ENCODE peak calls at places on chromosomes 12 and 14, in six cellular contexts. J is NCI-H460; V is stimulated activated CD4-positive, alpha-beta T cell treated with anti-CD3 and anti-CD28 coated beads, Interleukin-1b, Interleukin-23, amount 100 ng/mL, for 1 hour; D is HuH-7.5; Z is NCI-H510A treated with DMSO at 0.1 percent for 48 hours; O is activated CD4-positive, CD25-positive, alpha-beta regulatory T cell. W is an unnamed sample.

GRCh38 chr14:73143003-73143402 is 6.7 kb downstream of the PSEN1 start:
- DNase-seq in D (no peak), O (no peak), Z (no peak), J (no peak), V (no peak), W (no peak)

GRCh38 chr12:50026691-50027090 is 1.4 kb upstream of the RACGAP1 start:
- DNase-seq in Z (no peak), O (no peak), D (no peak), J (no peak), V (no peak), W (no peak)

GRCh38 chr12:106309671-106310313 is 7.3 kb downstream of the TCP11L2 start:
- DNase-seq in Z (no peak), O (no peak), J (no peak), D (no peak), V (no peak), W (no peak)

GRCh38 chr12:25852792-25853191 is 105.7 kb upstream of the RASSF8 start:
- DNase-seq in J (peak), O (no peak), V (no peak), D (no peak), Z (no peak), W (no peak)

GRCh38 chr12:67107751-67108269 is 161.3 kb upstream of the CAND1 start:
- DNase-seq in V (no peak), J (no peak), Z (no peak), D (no peak), O (no peak), W (no peak)

GRCh38 chr12:43578782-43579181 is 26.8 kb upstream of the ADAMTS20 start:
- DNase-seq in O (no peak), V (no peak), Z (no peak), D (no peak), J (no peak), W (no peak)

GRCh38 chr14:68210729-68211299 is 391.2 kb downstream of the RAD51B start:
- DNase-seq in O (no peak), D (no peak), Z (no peak), V (peak), J (no peak), W (no peak)

GRCh38 chr14:90784621-90785270 is 31.5 kb downstream of the TTC7B start:
- DNase-seq in O (no peak), D (no peak), V (no peak), Z (no peak), J (no peak), W (no peak)

GRCh38 chr12:85725991-85726390 is 110.2 kb downstream of the RASSF9 start:
- DNase-seq in Z (no peak), D (no peak), O (no peak), V (no peak), J (no peak), W (no peak)

GRCh38 chr12:125518074-125518473 is 452.8 kb downstream of the AACS start:
- DNase-seq in D (no peak), V (no peak), Z (no peak), J (no peak), O (no peak), W (no peak)

GRCh38 chr12:42704340-42704739 is 114.8 kb upstream of the PRICKLE1 start:
- DNase-seq in D (no peak), V (no peak), Z (no peak), J (no peak), O (no peak), W (no peak)

GRCh38 chr14:50288146-50288545 is 23.9 kb downstream of the L2HGDH start:
- DNase-seq in J (no peak), Z (no peak), V (no peak), D (no peak), O (no peak), W (no peak)

GRCh38 chr12:524167-524951 is 64.6 kb downstream of the B4GALNT3 start:
- DNase-seq in V (no peak), O (no peak), J (no peak), D (no peak), Z (no peak), W (no peak)